ENCODE peak calls at places on chromosome 1, in nine cellular contexts. One of them, this sample, is unnamed.

GRCh38 chr1:218249757-218250156 is 35.3 kb upstream of the RRP15 start:
- DNase-seq in progenitor cell of endocrine pancreas: no peak
- DNase-seq in GM23338: no peak
- DNase-seq in H54: no peak
- DNase-seq in H7: no peak
- DNase-seq in activated CD4-positive, alpha-beta T cell treated with anti-CD3 and anti-CD28 coated beads, Interleukin-2, amount 50 U/mL, for 48 hours: no peak
- DNase-seq in esophagus muscularis mucosa: no peak
- DNase-seq in AG04449: no peak
- DNase-seq in stimulated activated CD4-positive, alpha-beta T cell treated with anti-CD3 and anti-CD28 coated beads, Interleukin-1b, Interleukin-23, amount 100 ng/mL, for 24 hours: no peak
- DNase-seq in this sample: no peak

GRCh38 chr1:180252638-180253536 is 22.8 kb downstream of the LHX4 start:
- DNase-seq in H7: peak
- DNase-seq in GM23338: peak
- DNase-seq in progenitor cell of endocrine pancreas: no peak
- DNase-seq in stimulated activated CD4-positive, alpha-beta T cell treated with anti-CD3 and anti-CD28 coated beads, Interleukin-1b, Interleukin-23, amount 100 ng/mL, for 24 hours: peak
- DNase-seq in esophagus muscularis mucosa: no peak
- DNase-seq in AG04449: no peak
- DNase-seq in H54: peak
- DNase-seq in activated CD4-positive, alpha-beta T cell treated with anti-CD3 and anti-CD28 coated beads, Interleukin-2, amount 50 U/mL, for 48 hours: peak
- DNase-seq in this sample: peak

GRCh38 chr1:20183876-20184275 is 2.0 kb upstream of the UBXN10 start:
- DNase-seq in H54: no peak
- DNase-seq in stimulated activated CD4-positive, alpha-beta T cell treated with anti-CD3 and anti-CD28 coated beads, Interleukin-1b, Interleukin-23, amount 100 ng/mL, for 24 hours: no peak
- DNase-seq in activated CD4-positive, alpha-beta T cell treated with anti-CD3 and anti-CD28 coated beads, Interleukin-2, amount 50 U/mL, for 48 hours: no peak
- DNase-seq in esophagus muscularis mucosa: no peak
- DNase-seq in H7: no peak
- DNase-seq in AG04449: no peak
- DNase-seq in progenitor cell of endocrine pancreas: no peak
- DNase-seq in GM23338: no peak
- DNase-seq in this sample: peak

GRCh38 chr1:30008998-30009657 is 714.3 kb downstream of the MATN1 start:
- DNase-seq in stimulated activated CD4-positive, alpha-beta T cell treated with anti-CD3 and anti-CD28 coated beads, Interleukin-1b, Interleukin-23, amount 100 ng/mL, for 24 hours: no peak
- DNase-seq in progenitor cell of endocrine pancreas: no peak
- DNase-seq in activated CD4-positive, alpha-beta T cell treated with anti-CD3 and anti-CD28 coated beads, Interleukin-2, amount 50 U/mL, for 48 hours: no peak
- DNase-seq in esophagus muscularis mucosa: peak
- DNase-seq in H54: no peak
- DNase-seq in GM23338: peak
- DNase-seq in AG04449: no peak
- DNase-seq in H7: peak
- DNase-seq in this sample: no peak

GRCh38 chr1:65762081-65762862 is 30.4 kb upstream of the PDE4B start:
- DNase-seq in progenitor cell of endocrine pancreas: no peak
- DNase-seq in H54: no peak
- DNase-seq in activated CD4-positive, alpha-beta T cell treated with anti-CD3 and anti-CD28 coated beads, Interleukin-2, amount 50 U/mL, for 48 hours: no peak
- DNase-seq in GM23338: peak
- DNase-seq in AG04449: peak
- DNase-seq in esophagus muscularis mucosa: no peak
- DNase-seq in stimulated activated CD4-positive, alpha-beta T cell treated with anti-CD3 and anti-CD28 coated beads, Interleukin-1b, Interleukin-23, amount 100 ng/mL, for 24 hours: no peak
- DNase-seq in H7: peak
- DNase-seq in this sample: no peak

GRCh38 chr1:6185635-6186382 is 5.7 kb upstream of the CHD5 start:
- DNase-seq in activated CD4-positive, alpha-beta T cell treated with anti-CD3 and anti-CD28 coated beads, Interleukin-2, amount 50 U/mL, for 48 hours: no peak
- DNase-seq in progenitor cell of endocrine pancreas: no peak
- DNase-seq in H7: peak
- DNase-seq in AG04449: no peak
- DNase-seq in H54: no peak
- DNase-seq in GM23338: peak
- DNase-seq in esophagus muscularis mucosa: no peak
- DNase-seq in stimulated activated CD4-positive, alpha-beta T cell treated with anti-CD3 and anti-CD28 coated beads, Interleukin-1b, Interleukin-23, amount 100 ng/mL, for 24 hours: no peak
- DNase-seq in this sample: peak

GRCh38 chr1:116962976-116963639 is 38.5 kb upstream of the CD101 start:
- DNase-seq in GM23338: no peak
- DNase-seq in AG04449: no peak
- DNase-seq in progenitor cell of endocrine pancreas: no peak
- DNase-seq in H54: no peak
- DNase-seq in esophagus muscularis mucosa: peak
- DNase-seq in stimulated activated CD4-positive, alpha-beta T cell treated with anti-CD3 and anti-CD28 coated beads, Interleukin-1b, Interleukin-23, amount 100 ng/mL, for 24 hours: no peak
- DNase-seq in H7: no peak
- DNase-seq in activated CD4-positive, alpha-beta T cell treated with anti-CD3 and anti-CD28 coated beads, Interleukin-2, amount 50 U/mL, for 48 hours: no peak
- DNase-seq in this sample: peak

GRCh38 chr1:74505133-74505532 is 7.3 kb downstream of the LRRC53 start:
- DNase-seq in activated CD4-positive, alpha-beta T cell treated with anti-CD3 and anti-CD28 coated beads, Interleukin-2, amount 50 U/mL, for 48 hours: no peak
- DNase-seq in GM23338: peak
- DNase-seq in AG04449: no peak
- DNase-seq in progenitor cell of endocrine pancreas: no peak
- DNase-seq in H54: no peak
- DNase-seq in stimulated activated CD4-positive, alpha-beta T cell treated with anti-CD3 and anti-CD28 coated beads, Interleukin-1b, Interleukin-23, amount 100 ng/mL, for 24 hours: no peak
- DNase-seq in H7: peak
- DNase-seq in esophagus muscularis mucosa: no peak
- DNase-seq in this sample: no peak

GRCh38 chr1:100028765-100029164 is 59.0 kb downstream of the SLC35A3 start:
- DNase-seq in H7: no peak
- DNase-seq in H54: no peak
- DNase-seq in progenitor cell of endocrine pancreas: no peak
- DNase-seq in esophagus muscularis mucosa: no peak
- DNase-seq in AG04449: no peak
- DNase-seq in activated CD4-positive, alpha-beta T cell treated with anti-CD3 and anti-CD28 coated beads, Interleukin-2, amount 50 U/mL, for 48 hours: no peak
- DNase-seq in GM23338: no peak
- DNase-seq in stimulated activated CD4-positive, alpha-beta T cell treated with anti-CD3 and anti-CD28 coated beads, Interleukin-1b, Interleukin-23, amount 100 ng/mL, for 24 hours: no peak
- DNase-seq in this sample: no peak